ENCODE peak calls at places on chromosomes 11 and 22, in six cellular contexts. N is occipital lobe; H is stimulated activated CD8-positive, alpha-beta memory T cell treated with anti-CD3 and anti-CD28 coated beads, Interleukin-7, amount 100 ng/mL, for 1 hour; I is amygdala; M is cerebellum; F is LHCN-M2. R is an unnamed sample.

GRCh38 chr11:48006301-48006992 is 26.1 kb downstream of the PTPRJ start:
- DNase-seq in N (no peak), H (no peak), I (no peak), M (no peak), F (peak), R (no peak)

GRCh38 chr11:64229090-64229958 is 1.0 kb upstream of the DNAJC4 start:
- DNase-seq in N (no peak), H (no peak), I (no peak), M (no peak), F (no peak), R (no peak)

GRCh38 chr11:85680897-85681296 is 5.1 kb downstream of the CCDC89 start:
- DNase-seq in N (no peak), H (no peak), I (no peak), M (peak), F (no peak), R (no peak)

GRCh38 chr11:72553748-72554147 is 119.4 kb upstream of the CLPB start:
- DNase-seq in N (no peak), H (no peak), I (no peak), M (no peak), F (no peak), R (peak)

GRCh38 chr22:45242778-45243191 is 2.1 kb upstream of the KIAA0930 start:
- DNase-seq in N (no peak), H (no peak), I (no peak), M (no peak), F (no peak), R (no peak)

GRCh38 chr11:108645956-108646355 is 18.9 kb upstream of the DDX10 start:
- DNase-seq in N (no peak), H (no peak), I (no peak), M (no peak), F (no peak), R (no peak)

GRCh38 chr11:31795706-31796522 is 15.2 kb downstream of the PAX6 start:
- DNase-seq in N (no peak), H (no peak), I (no peak), M (no peak), F (no peak), R (no peak)

GRCh38 chr11:26276798-26277424 is 55.0 kb upstream of the ANO3 start:
- DNase-seq in N (peak), H (no peak), I (no peak), M (peak), F (peak), R (no peak)

GRCh38 chr22:30562391-30562790 is 12.1 kb downstream of the GAL3ST1 start:
- DNase-seq in N (no peak), H (no peak), I (no peak), M (no peak), F (no peak), R (no peak)

GRCh38 chr11:73204711-73205121 is 13.4 kb upstream of the P2RY2 start:
- DNase-seq in N (no peak), H (no peak), I (no peak), M (no peak), F (no peak), R (no peak)

R was measured in naive thymus-derived CD4-positive, alpha-beta T cell.